ENCODE peak calls at places on chromosome 9, in nine cellular contexts. One of them, this sample, is unnamed.

GRCh38 chr9:121650220-121651013 is 1.0 kb upstream of the DAB2IP start:
- DNase-seq in left ventricle myocardium inferior: peak; percentile 56
- DNase-seq in A549: no peak
- DNase-seq in left lung: peak; percentile 78
- DNase-seq in PC-9: peak; percentile 85
- DNase-seq in DND-41: peak; percentile 51
- DNase-seq in PC-3: peak; percentile 53
- DNase-seq in uterus: peak; percentile 78
- DNase-seq in HCT116: no peak
- DNase-seq in this sample: no peak

GRCh38 chr9:3920586-3921582 is 379.0 kb downstream of the GLIS3 start:
- DNase-seq in left ventricle myocardium inferior: no peak
- DNase-seq in A549: no peak
- DNase-seq in left lung: no peak
- DNase-seq in PC-9: no peak
- DNase-seq in DND-41: no peak
- DNase-seq in PC-3: peak; percentile 32
- DNase-seq in uterus: no peak
- DNase-seq in HCT116: no peak
- DNase-seq in this sample: no peak

GRCh38 chr9:121322037-121322736 is 47.9 kb downstream of the STOM start:
- DNase-seq in left ventricle myocardium inferior: no peak
- DNase-seq in A549: peak; percentile 89
- DNase-seq in left lung: no peak
- DNase-seq in PC-9: no peak
- DNase-seq in DND-41: no peak
- DNase-seq in PC-3: peak; percentile 94
- DNase-seq in uterus: no peak
- DNase-seq in HCT116: peak; percentile 44
- DNase-seq in this sample: no peak

GRCh38 chr9:83512621-83513020 is 25.6 kb downstream of the FRMD3 start:
- DNase-seq in left ventricle myocardium inferior: no peak
- DNase-seq in A549: no peak
- DNase-seq in left lung: no peak
- DNase-seq in PC-9: no peak
- DNase-seq in DND-41: no peak
- DNase-seq in PC-3: no peak
- DNase-seq in uterus: no peak
- DNase-seq in HCT116: no peak
- DNase-seq in this sample: no peak

GRCh38 chr9:5500441-5501235 is 9.7 kb upstream of the PDCD1LG2 start:
- DNase-seq in left ventricle myocardium inferior: peak; percentile 76
- DNase-seq in A549: no peak
- DNase-seq in left lung: no peak
- DNase-seq in PC-9: no peak
- DNase-seq in DND-41: no peak
- DNase-seq in PC-3: peak; percentile 47
- DNase-seq in uterus: peak; percentile 37
- DNase-seq in HCT116: no peak
- DNase-seq in this sample: no peak

GRCh38 chr9:37667706-37668672 is 17.2 kb downstream of the FRMPD1 start:
- DNase-seq in left ventricle myocardium inferior: no peak
- DNase-seq in A549: peak; percentile 24
- DNase-seq in left lung: no peak
- DNase-seq in PC-9: no peak
- DNase-seq in DND-41: no peak
- DNase-seq in PC-3: no peak
- DNase-seq in uterus: no peak
- DNase-seq in HCT116: no peak
- DNase-seq in this sample: no peak

GRCh38 chr9:68785965-68786364 is 80.9 kb downstream of the PIP5K1B start:
- DNase-seq in left ventricle myocardium inferior: no peak
- DNase-seq in A549: no peak
- DNase-seq in left lung: no peak
- DNase-seq in PC-9: no peak
- DNase-seq in DND-41: no peak
- DNase-seq in PC-3: no peak
- DNase-seq in uterus: no peak
- DNase-seq in HCT116: no peak
- DNase-seq in this sample: no peak

GRCh38 chr9:79489241-79490000 is 82.3 kb upstream of the TLE4 start:
- DNase-seq in left ventricle myocardium inferior: no peak
- DNase-seq in A549: peak; percentile 12
- DNase-seq in left lung: no peak
- DNase-seq in PC-9: no peak
- DNase-seq in DND-41: no peak
- DNase-seq in PC-3: peak; percentile 86
- DNase-seq in uterus: no peak
- DNase-seq in HCT116: no peak
- DNase-seq in this sample: no peak

GRCh38 chr9:72022846-72023245 is 37.6 kb downstream of the C9orf57 start:
- DNase-seq in left ventricle myocardium inferior: no peak
- DNase-seq in A549: no peak
- DNase-seq in left lung: no peak
- DNase-seq in PC-9: no peak
- DNase-seq in DND-41: no peak
- DNase-seq in PC-3: peak; percentile 64
- DNase-seq in uterus: no peak
- DNase-seq in HCT116: no peak
- DNase-seq in this sample: no peak

GRCh38 chr9:110807956-110808598 is 139.5 kb downstream of the MUSK start:
- DNase-seq in left ventricle myocardium inferior: no peak
- DNase-seq in A549: no peak
- DNase-seq in left lung: no peak
- DNase-seq in PC-9: no peak
- DNase-seq in DND-41: no peak
- DNase-seq in PC-3: peak; percentile 10
- DNase-seq in uterus: no peak
- DNase-seq in HCT116: no peak
- DNase-seq in this sample: no peak

GRCh38 chr9:134807726-134808125 is 72.9 kb upstream of the FCN2 start:
- DNase-seq in left ventricle myocardium inferior: no peak
- DNase-seq in A549: no peak
- DNase-seq in left lung: no peak
- DNase-seq in PC-9: no peak
- DNase-seq in DND-41: no peak
- DNase-seq in PC-3: no peak
- DNase-seq in uterus: no peak
- DNase-seq in HCT116: no peak
- DNase-seq in this sample: no peak

GRCh38 chr9:89440951-89441654 is 56.8 kb downstream of the SEMA4D start:
- DNase-seq in left ventricle myocardium inferior: no peak
- DNase-seq in A549: no peak
- DNase-seq in left lung: peak; percentile 60
- DNase-seq in PC-9: peak; percentile 26
- DNase-seq in DND-41: no peak
- DNase-seq in PC-3: no peak
- DNase-seq in uterus: no peak
- DNase-seq in HCT116: no peak
- DNase-seq in this sample: no peak

GRCh38 chr9:14312721-14313377 is 1.1 kb downstream of the NFIB start:
- DNase-seq in left ventricle myocardium inferior: peak; percentile 25
- DNase-seq in A549: no peak
- DNase-seq in left lung: peak; percentile 79
- DNase-seq in PC-9: no peak
- DNase-seq in DND-41: no peak
- DNase-seq in PC-3: peak; percentile 22
- DNase-seq in uterus: peak; percentile 34
- DNase-seq in HCT116: no peak
- DNase-seq in this sample: no peak
- H3K4me1 ChIP-seq in left ventricle myocardium inferior: peaks cover 67% of the 10 kb centered on the region
- H3K4me1 ChIP-seq in A549: peaks cover 47% of the 10 kb centered on the region
- H3K4me1 ChIP-seq in left lung: peaks cover 27% of the 10 kb centered on the region
- H3K4me1 ChIP-seq in PC-9: peaks cover 28% of the 10 kb centered on the region
- H3K4me1 ChIP-seq in DND-41: no peaks in the 10 kb centered on the region
- H3K4me1 ChIP-seq in PC-3: peaks cover 33% of the 10 kb centered on the region
- H3K4me1 ChIP-seq in uterus: no peaks in the 10 kb centered on the region
- H3K4me1 ChIP-seq in HCT116: peaks cover 21% of the 10 kb centered on the region
- H3K4me1 ChIP-seq in this sample: peaks cover 4% of the 10 kb centered on the region

GRCh38 chr9:128099932-128100491 is 27.5 kb downstream of the PTGES2 start:
- DNase-seq in left ventricle myocardium inferior: no peak
- DNase-seq in A549: no peak
- DNase-seq in left lung: peak; percentile 61
- DNase-seq in PC-9: no peak
- DNase-seq in DND-41: no peak
- DNase-seq in PC-3: no peak
- DNase-seq in uterus: peak; percentile 59
- DNase-seq in HCT116: no peak
- DNase-seq in this sample: no peak

GRCh38 chr9:128101690-128102089 is 25.8 kb downstream of the PTGES2 start:
- DNase-seq in left ventricle myocardium inferior: peak; percentile 56
- DNase-seq in A549: no peak
- DNase-seq in left lung: no peak
- DNase-seq in PC-9: no peak
- DNase-seq in DND-41: no peak
- DNase-seq in PC-3: no peak
- DNase-seq in uterus: no peak
- DNase-seq in HCT116: no peak
- DNase-seq in this sample: no peak

GRCh38 chr9:128101231-128101641 is 26.3 kb downstream of the PTGES2 start:
- DNase-seq in left ventricle myocardium inferior: no peak
- DNase-seq in A549: no peak
- DNase-seq in left lung: no peak
- DNase-seq in PC-9: no peak
- DNase-seq in DND-41: no peak
- DNase-seq in PC-3: no peak
- DNase-seq in uterus: no peak
- DNase-seq in HCT116: no peak
- DNase-seq in this sample: no peak

GRCh38 chr9:128098936-128099931 is 28.3 kb downstream of the PTGES2 start:
- DNase-seq in left ventricle myocardium inferior: no peak
- DNase-seq in A549: no peak
- DNase-seq in left lung: peak; percentile 70
- DNase-seq in PC-9: peak; percentile 68
- DNase-seq in DND-41: peak; percentile 32
- DNase-seq in PC-3: no peak
- DNase-seq in uterus: no peak
- DNase-seq in HCT116: no peak
- DNase-seq in this sample: no peak

GRCh38 chr9:128100581-128100980 is 26.9 kb downstream of the PTGES2 start:
- DNase-seq in left ventricle myocardium inferior: no peak
- DNase-seq in A549: no peak
- DNase-seq in left lung: no peak
- DNase-seq in PC-9: no peak
- DNase-seq in DND-41: no peak
- DNase-seq in PC-3: no peak
- DNase-seq in uterus: no peak
- DNase-seq in HCT116: no peak
- DNase-seq in this sample: no peak
- H3K4me3 ChIP-seq in left ventricle myocardium inferior: peak overlapping the region; percentile 69
- H3K4me3 ChIP-seq in A549: no peak overlapping the region
- H3K4me3 ChIP-seq in left lung: peak overlapping the region; percentile 59
- H3K4me3 ChIP-seq in PC-9: no peak overlapping the region
- H3K4me3 ChIP-seq in DND-41: no peak overlapping the region
- H3K4me3 ChIP-seq in PC-3: no peak overlapping the region
- H3K4me3 ChIP-seq in uterus: no peak overlapping the region
- H3K4me3 ChIP-seq in HCT116: no peak overlapping the region
- H3K4me3 ChIP-seq in this sample: no peak overlapping the region

DNA sequence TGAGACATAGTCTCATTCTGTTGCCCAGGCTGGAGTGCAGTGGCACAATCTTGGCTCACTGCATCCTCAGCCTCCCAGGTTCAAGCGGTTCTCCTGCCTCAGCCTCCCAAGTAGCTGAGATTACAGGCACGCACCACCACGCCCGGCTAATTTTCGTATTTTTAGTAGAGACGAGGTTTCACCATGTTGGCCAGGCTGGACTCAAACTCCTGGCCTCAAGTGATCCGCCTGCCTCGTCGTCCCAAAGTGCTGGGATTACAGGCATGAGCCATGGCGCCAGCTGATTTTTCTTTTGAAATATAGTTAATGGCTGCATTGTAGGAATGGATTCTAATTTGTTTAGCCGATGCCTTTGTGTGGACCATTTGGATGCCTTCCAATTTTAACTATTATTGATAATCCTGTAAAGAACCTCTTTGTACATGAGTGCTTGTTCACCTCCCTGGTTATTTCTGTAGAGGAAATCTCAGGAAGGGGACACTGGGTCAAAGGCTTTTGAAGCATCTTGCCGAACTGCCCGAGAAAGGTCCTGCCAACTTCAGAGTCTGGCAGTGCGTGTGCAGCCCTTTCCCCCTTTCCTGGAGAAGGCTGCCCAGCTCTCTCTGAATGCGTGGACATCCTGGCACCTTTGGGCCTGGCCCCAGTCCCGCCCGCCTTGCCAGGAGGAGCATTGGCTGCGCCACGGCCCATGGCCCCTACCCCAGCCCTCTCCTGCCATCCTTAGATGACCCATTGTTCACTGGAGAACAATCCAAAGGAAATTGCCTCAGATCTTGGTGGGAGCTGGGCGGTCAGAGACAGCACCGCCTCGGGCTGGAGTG is 8.9 kb upstream of the NUP214 start:
- DNase-seq in left ventricle myocardium inferior: no peak
- DNase-seq in A549: no peak
- DNase-seq in left lung: no peak
- DNase-seq in PC-9: no peak
- DNase-seq in DND-41: no peak
- DNase-seq in PC-3: no peak
- DNase-seq in uterus: peak; percentile 49
- DNase-seq in HCT116: no peak
- DNase-seq in this sample: no peak
- H3K27ac ChIP-seq in left ventricle myocardium inferior: peak overlapping the region; percentile 90
- H3K27ac ChIP-seq in A549: no peak overlapping the region
- H3K27ac ChIP-seq in left lung: peak overlapping the region; percentile 69
- H3K27ac ChIP-seq in PC-9: no peak overlapping the region
- H3K27ac ChIP-seq in DND-41: no peak overlapping the region
- H3K27ac ChIP-seq in PC-3: no peak overlapping the region
- H3K27ac ChIP-seq in uterus: peak overlapping the region; percentile 57
- H3K27ac ChIP-seq in HCT116: no peak overlapping the region
- H3K27ac ChIP-seq in this sample: no peak overlapping the region

DNA sequence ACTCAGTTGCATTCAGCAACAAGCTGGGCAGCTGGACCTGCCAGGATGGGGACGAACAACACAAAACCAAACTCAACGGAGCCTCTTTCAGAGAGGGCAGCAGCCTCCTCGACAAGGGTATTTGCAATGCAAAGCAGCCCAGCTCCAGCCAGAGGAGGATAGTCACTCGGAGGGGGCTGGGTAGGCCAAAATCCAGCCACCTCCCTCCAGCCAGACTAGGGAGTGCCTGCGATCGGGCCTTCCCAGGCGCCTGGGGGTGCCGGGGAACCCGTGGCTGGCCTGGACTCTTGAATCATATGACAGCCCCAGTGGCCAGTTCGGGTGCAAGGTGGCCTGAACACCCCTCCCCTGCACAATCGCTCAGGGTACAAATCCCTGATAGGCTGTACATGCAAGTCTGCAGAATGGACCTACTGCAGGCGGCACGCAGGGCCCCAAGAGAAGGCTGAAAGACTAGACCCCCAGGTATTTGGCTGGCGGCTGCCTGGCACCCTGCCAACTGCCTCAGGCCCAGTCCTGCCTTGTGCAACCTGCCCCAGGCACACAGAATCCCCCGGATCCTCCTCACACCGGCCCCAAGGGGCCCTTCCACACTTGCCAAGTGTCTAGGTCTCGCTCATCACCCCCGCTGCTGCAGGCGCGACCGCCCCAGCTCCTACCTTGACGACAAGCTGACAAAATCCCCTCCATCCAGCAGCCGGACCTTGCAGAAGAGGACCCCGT is 1.3 kb downstream of the EEIG1 start:
- DNase-seq in left ventricle myocardium inferior: peak; percentile 57
- DNase-seq in A549: no peak
- DNase-seq in left lung: no peak
- DNase-seq in PC-9: peak; percentile 58
- DNase-seq in DND-41: peak; percentile 21
- DNase-seq in PC-3: peak; percentile 42
- DNase-seq in uterus: peak; percentile 61
- DNase-seq in HCT116: no peak
- DNase-seq in this sample: peak; percentile 60
- H3K4me1 ChIP-seq in left ventricle myocardium inferior: peaks cover 89% of the 10 kb centered on the region
- H3K4me1 ChIP-seq in A549: peaks cover 56% of the 10 kb centered on the region
- H3K4me1 ChIP-seq in left lung: peaks cover 67% of the 10 kb centered on the region
- H3K4me1 ChIP-seq in PC-9: peaks cover 55% of the 10 kb centered on the region
- H3K4me1 ChIP-seq in DND-41: peaks cover 50% of the 10 kb centered on the region
- H3K4me1 ChIP-seq in PC-3: peaks cover 20% of the 10 kb centered on the region
- H3K4me1 ChIP-seq in uterus: peaks cover 7% of the 10 kb centered on the region
- H3K4me1 ChIP-seq in HCT116: peaks cover 44% of the 10 kb centered on the region
- H3K4me1 ChIP-seq in this sample: peaks cover 57% of the 10 kb centered on the region

This sample was measured in CD8-positive, alpha-beta memory T cell.